ENCODE peak calls at places on chromosomes 11 and 22, in four cellular contexts. E, U, O and B are unnamed samples.

GRCh38 chr11:126495281-126495680 is 139.8 kb downstream of the ST3GAL4 start:
- DNase-seq in U (no peak), O (no peak), E (no peak), B (no peak)

GRCh38 chr22:38872172-38872830 is at the start of gene CBX6:
- DNase-seq in U (peak; percentile 98), O (peak; percentile 82), E (peak; percentile 84), B (peak; percentile 96)

GRCh38 chr11:130208241-130209127 is 48.9 kb downstream of the ST14 start:
- DNase-seq in U (no peak), E (no peak), O (no peak), B (no peak)

GRCh38 chr11:72676874-72677341 is 2.7 kb upstream of the PDE2A start:
- DNase-seq in U (peak; percentile 75), E (no peak), O (peak; percentile 10), B (peak; percentile 72)

GRCh38 chr11:13126430-13126829 is 117.3 kb downstream of the RASSF10 start:
- DNase-seq in O (no peak), E (no peak), U (no peak), B (no peak)

GRCh38 chr22:20550851-20551744 is 43.7 kb downstream of the MED15 start:
- DNase-seq in U (no peak), O (peak; percentile 78), E (no peak), B (no peak)

GRCh38 chr11:13011366-13012036 is 2.4 kb downstream of the RASSF10 start:
- DNase-seq in E (no peak), U (no peak), O (no peak), B (no peak)

GRCh38 chr11:124113890-124114289 is 1.4 kb upstream of the VWA5A start:
- DNase-seq in U (no peak), O (no peak), E (no peak), B (no peak)

GRCh38 chr11:62340269-62340901 is 3.1 kb downstream of the ASRGL1 start:
- DNase-seq in U (peak; percentile 43), E (no peak), O (peak; percentile 38), B (peak; percentile 46)

GRCh38 chr11:19359425-19360000 is 118.8 kb upstream of the E2F8 start:
- DNase-seq in O (peak; percentile 46), E (no peak), U (no peak), B (no peak)

GRCh38 chr11:34621876-34622275 is 983 bp downstream of the EHF start:
- DNase-seq in U (no peak), E (no peak), O (no peak), B (no peak)

GRCh38 chr11:131365601-131366000 is 4.8 kb upstream of the NTM start:
- DNase-seq in E (no peak), U (no peak), O (no peak), B (no peak)

GRCh38 chr11:35142481-35143207 is 3.7 kb downstream of the CD44 start:
- DNase-seq in E (no peak), O (peak; percentile 74), U (peak; percentile 67), B (no peak)

GRCh38 chr11:67293090-67293489 is 4.0 kb downstream of the ANKRD13D start:
- DNase-seq in U (peak; percentile 47), O (peak; percentile 41), E (no peak), B (no peak)

GRCh38 chr22:39960791-39961746 is 872 bp downstream of the TMA7B start:
- DNase-seq in E (no peak), O (peak; percentile 83), U (no peak), B (peak; percentile 69)

GRCh38 chr11:64591257-64592233 is 525 bp downstream of the SLC22A12 start:
- DNase-seq in E (no peak), U (no peak), O (no peak), B (no peak)

GRCh38 chr11:78961186-78961782 is 386.6 kb upstream of the NARS2 start:
- DNase-seq in O (peak; percentile 19), U (peak; percentile 62), E (no peak), B (no peak)

GRCh38 chr22:23113067-23113846 is 28.5 kb downstream of the RSPH14 start:
- DNase-seq in E (no peak), O (no peak), U (no peak), B (no peak)

GRCh38 chr11:32332990-32333334 is 102.4 kb downstream of the WT1 start:
- DNase-seq in U (no peak), O (no peak), E (no peak), B (no peak)
- TF ChIP-seq CTCF in U (no peak), O (no peak), E (no peak), B (no peak)

GRCh38 chr22:49783926-49784629 is 43.6 kb downstream of the BRD1 start:
- DNase-seq in O (no peak), U (no peak), E (no peak), B (no peak)
- TF ChIP-seq CTCF in O (no peak), U (no peak), E (no peak), B (no peak)

DNA sequence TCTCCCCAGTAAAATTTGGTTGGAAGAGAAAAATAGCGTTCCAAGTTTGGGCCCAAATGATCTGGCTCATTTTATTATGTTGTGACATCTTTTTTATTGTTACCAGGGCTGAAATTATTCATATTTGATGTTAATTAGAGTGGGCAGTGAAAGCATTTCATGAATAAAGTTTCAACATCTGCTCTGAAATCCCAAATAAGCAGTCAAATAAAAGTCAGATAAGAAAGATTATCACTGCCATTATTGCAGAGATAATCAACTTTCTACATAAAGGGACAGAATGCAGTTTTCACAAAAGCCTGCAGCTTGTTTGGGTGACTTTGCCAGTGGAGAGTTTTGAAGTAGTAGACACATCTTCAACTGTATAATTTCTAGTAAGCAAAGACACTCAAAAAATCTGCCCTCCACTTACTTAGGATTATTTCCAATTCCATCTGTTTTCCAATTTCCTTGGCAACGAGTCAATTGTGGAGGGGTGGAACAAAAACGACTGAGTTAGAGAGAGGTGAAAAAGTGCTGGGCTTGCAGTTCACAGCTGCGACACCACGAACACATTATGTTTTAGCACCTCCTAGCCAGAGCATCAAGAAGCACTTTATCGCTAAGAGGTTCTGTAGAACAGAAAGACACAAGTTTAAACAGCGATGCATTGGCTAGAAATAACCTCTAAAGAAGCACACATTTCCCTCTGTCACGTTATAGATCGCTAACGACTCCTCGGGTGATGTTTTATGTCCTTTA is 9.0 kb downstream of the TECTA start:
- DNase-seq in E (no peak), U (no peak), O (no peak), B (no peak)
- TF ChIP-seq CTCF in E (no peak), U (no peak), O (no peak), B (no peak)

GRCh38 chr11:94854770-94855633 is 86.8 kb downstream of the AMOTL1 start:
- DNase-seq in O (no peak), U (no peak), E (no peak), B (no peak)

GRCh38 chr11:94857337-94857736 is 89.2 kb downstream of the AMOTL1 start:
- DNase-seq in U (no peak), E (no peak), O (no peak), B (no peak)

GRCh38 chr11:94858012-94858705 is 90.0 kb downstream of the AMOTL1 start:
- DNase-seq in O (no peak), U (no peak), E (no peak), B (no peak)

GRCh38 chr11:94853836-94854235 is 85.7 kb downstream of the AMOTL1 start:
- DNase-seq in U (no peak), E (no peak), O (no peak), B (no peak)

DNA sequence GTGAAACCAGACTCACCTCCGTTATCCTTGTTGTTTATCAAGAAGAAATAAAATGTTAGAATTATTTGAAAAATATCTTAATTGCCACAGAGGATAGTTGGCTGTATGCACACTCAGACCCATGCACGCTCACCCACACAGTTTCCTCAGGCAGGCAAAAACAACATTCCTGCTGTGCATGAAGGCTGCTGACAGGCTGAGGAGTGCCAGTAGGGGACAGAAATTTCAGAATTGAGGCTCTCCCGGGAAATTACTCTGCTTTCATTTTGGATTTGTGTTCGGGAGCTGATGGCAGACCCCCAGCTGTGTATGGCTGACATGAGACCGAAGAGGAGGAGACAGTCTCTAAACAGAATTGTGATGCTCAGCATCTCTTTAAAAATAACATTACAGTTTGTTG is 87.5 kb downstream of the AMOTL1 start:
- DNase-seq in U (no peak), E (no peak), O (no peak), B (no peak)
- TF ChIP-seq CTCF in U (no peak), E (no peak), O (no peak), B (no peak)

GRCh38 chr11:105312266-105312665 is 172.7 kb upstream of the CARD18 start:
- DNase-seq in E (no peak), O (no peak), U (no peak), B (no peak)

GRCh38 chr11:105315287-105315686 is 175.7 kb upstream of the CARD18 start:
- DNase-seq in O (no peak), U (no peak), E (no peak), B (no peak)
- TF ChIP-seq CTCF in O (no peak), U (no peak), E (no peak), B (no peak)